ENCODE peak calls at places on chromosomes 11 and 22, in seven cellular contexts. T, Z, H, O, P, C and S are unnamed samples.
A peak's percentile ranks its signal among the peaks of the same experiment; 100 is the strongest.

GRCh38 chr11:35484435-35484834 is 41.0 kb downstream of the PAMR1 start:
- DNase-seq in T (no peak), Z (no peak), H (no peak), O (peak; percentile 8), P (no peak), C (no peak), S (no peak)

GRCh38 chr11:119729581-119730346 is 764 bp upstream of the NECTIN1 start:
- DNase-seq in T (peak; percentile 65), Z (peak; percentile 71), H (peak; percentile 48), O (peak; percentile 67), P (no peak), C (no peak), S (no peak)

GRCh38 chr11:27473017-27473406 is 422 bp upstream of the LGR4 start:
- DNase-seq in T (no peak), Z (no peak), H (peak; percentile 42), O (no peak), P (no peak), C (no peak), S (no peak)

GRCh38 chr11:126058090-126058489 is 4.6 kb downstream of the CDON start:
- DNase-seq in T (no peak), Z (no peak), H (no peak), O (no peak), P (no peak), C (no peak), S (no peak)

GRCh38 chr11:15258433-15259350 is 144.0 kb downstream of the INSC start:
- DNase-seq in T (peak; percentile 31), Z (no peak), H (peak; percentile 72), O (peak; percentile 18), P (no peak), C (peak; percentile 8), S (no peak)

GRCh38 chr22:43346521-43346929 is 3.4 kb upstream of the SCUBE1 start:
- DNase-seq in T (peak; percentile 46), Z (peak; percentile 94), H (peak; percentile 76), O (peak; percentile 59), P (peak; percentile 44), C (peak; percentile 55), S (peak; percentile 69)

GRCh38 chr11:119712459-119713360 is 16.3 kb downstream of the NECTIN1 start:
- DNase-seq in T (no peak), Z (no peak), H (no peak), O (no peak), P (no peak), C (no peak), S (no peak)

GRCh38 chr22:46390652-46391301 is 55.3 kb downstream of the TRMU start:
- DNase-seq in T (peak; percentile 88), Z (peak; percentile 65), H (no peak), O (peak; percentile 25), P (peak; percentile 39), C (no peak), S (no peak)

GRCh38 chr11:64173616-64174355 is 7.9 kb upstream of the MACROD1 start:
- DNase-seq in T (no peak), Z (no peak), H (no peak), O (no peak), P (no peak), C (no peak), S (no peak)

GRCh38 chr11:13215157-13215556 is 62.4 kb upstream of the BMAL1 start:
- DNase-seq in T (no peak), Z (no peak), H (no peak), O (peak; percentile 90), P (no peak), C (no peak), S (no peak)

GRCh38 chr22:39428597-39429071 is 28.2 kb upstream of the MGAT3 start:
- DNase-seq in T (no peak), Z (peak; percentile 95), H (peak; percentile 40), O (no peak), P (no peak), C (no peak), S (no peak)
- TF ChIP-seq CTCF in T (no peak), Z (peak; percentile 55), H (no peak), O (no peak), P (no peak), C (no peak), S (no peak)

GRCh38 chr11:100928426-100928825 is 201.2 kb downstream of the PGR start:
- DNase-seq in T (no peak), Z (no peak), H (no peak), O (no peak), P (no peak), C (no peak), S (no peak)

GRCh38 chr11:100930185-100930778 is 199.3 kb downstream of the PGR start:
- DNase-seq in T (no peak), Z (no peak), H (peak; percentile 76), O (peak; percentile 34), P (no peak), C (peak; percentile 38), S (no peak)

GRCh38 chr11:100936781-100937180 is 192.8 kb downstream of the PGR start:
- DNase-seq in T (no peak), Z (no peak), H (no peak), O (no peak), P (no peak), C (no peak), S (no peak)

GRCh38 chr11:100929377-100929776 is 200.2 kb downstream of the PGR start:
- DNase-seq in T (no peak), Z (no peak), H (no peak), O (peak; percentile 3), P (no peak), C (no peak), S (no peak)

DNA sequence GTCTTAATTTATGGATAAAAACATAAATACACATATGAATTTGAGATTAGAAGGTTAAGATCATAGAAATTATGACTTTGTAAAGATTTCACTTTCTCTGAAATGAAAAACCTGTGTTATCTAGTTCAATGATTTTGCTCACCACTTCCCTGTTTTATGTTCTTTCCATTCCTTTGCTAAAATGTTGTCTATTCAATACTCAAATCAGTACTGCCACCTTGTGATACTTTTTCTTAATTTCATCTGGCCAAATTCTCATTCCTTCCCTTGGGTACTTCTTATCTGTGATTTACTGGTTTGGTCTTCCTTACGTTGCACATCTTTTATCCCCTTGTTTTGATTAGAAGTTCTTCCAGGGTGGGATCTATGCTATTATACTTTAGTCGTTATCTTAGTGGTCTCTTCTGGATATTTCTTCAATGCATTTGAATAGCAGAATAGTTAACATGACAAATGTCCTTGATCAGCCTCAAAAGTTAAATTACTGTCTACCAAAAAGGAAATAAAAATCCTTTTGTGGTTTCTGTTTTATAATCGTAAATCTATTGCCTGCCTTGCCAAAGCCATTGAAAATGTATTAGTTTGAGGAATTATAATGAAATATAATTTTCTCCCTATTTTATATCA is 197.0 kb downstream of the PGR start:
- DNase-seq in T (no peak), Z (no peak), H (peak; percentile 17), O (peak; percentile 12), P (no peak), C (peak; percentile 22), S (no peak)
- TF ChIP-seq CTCF in T (no peak), Z (peak; percentile 67), H (peak; percentile 56), O (peak; percentile 34), P (peak; percentile 36), C (peak; percentile 71), S (no peak)

GRCh38 chr11:69212121-69213110 is 56.7 kb downstream of the SMIM38 start:
- DNase-seq in T (no peak), Z (peak; percentile 58), H (no peak), O (no peak), P (no peak), C (no peak), S (no peak)
- TF ChIP-seq CTCF in T (no peak), Z (peak; percentile 69), H (peak; percentile 33), O (no peak), P (peak; percentile 31), C (no peak), S (no peak)

GRCh38 chr11:80104196-80104595 is 663.4 kb upstream of the TENM4 start:
- DNase-seq in T (no peak), Z (no peak), H (no peak), O (no peak), P (no peak), C (no peak), S (no peak)
- TF ChIP-seq CTCF in T (no peak), Z (no peak), H (no peak), O (no peak), P (no peak), C (no peak), S (no peak)

DNA sequence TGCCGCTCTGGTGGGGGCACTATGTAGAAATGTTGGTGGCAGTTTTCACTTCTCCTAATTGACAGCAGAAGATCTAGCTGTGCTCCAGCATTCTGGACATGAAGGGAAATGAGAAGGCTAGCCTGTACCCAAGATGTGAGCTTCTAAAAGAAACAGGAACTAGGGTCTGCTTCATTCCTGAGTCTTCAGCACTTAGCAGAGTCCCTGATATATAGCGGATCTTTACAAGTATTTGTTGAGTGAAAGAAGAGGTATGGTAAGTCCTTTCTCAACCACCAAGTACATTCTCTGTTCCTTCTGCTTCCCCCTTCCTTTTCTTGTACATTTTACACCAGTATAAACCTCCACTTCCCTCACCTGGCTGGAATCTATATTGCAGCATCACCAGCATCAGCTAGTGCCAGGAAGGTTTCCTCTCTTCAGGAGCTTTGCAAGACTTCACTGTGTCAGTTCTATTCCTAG is 408.3 kb upstream of the CADM1 start:
- DNase-seq in T (no peak), Z (peak; percentile 64), H (peak; percentile 48), O (no peak), P (no peak), C (peak; percentile 82), S (no peak)
- TF ChIP-seq CTCF in T (no peak), Z (peak; percentile 75), H (peak; percentile 51), O (no peak), P (no peak), C (peak; percentile 74), S (no peak)